ENCODE peak calls at places on chromosomes 2 and 18, in four cellular contexts. One of them, this sample, is unnamed.

GRCh38 chr2:6946722-6947121 is 29.5 kb downstream of the RNF144A start:
- DNase-seq in HepG2: no peak
- DNase-seq in GM12878: no peak
- DNase-seq in H1: no peak
- DNase-seq in this sample: no peak

GRCh38 chr18:26574958-26575864 is 26.9 kb upstream of the KCTD1 start:
- DNase-seq in HepG2: peak
- DNase-seq in GM12878: no peak
- DNase-seq in H1: peak
- DNase-seq in this sample: no peak

GRCh38 chr2:69384618-69385081 is 2.4 kb downstream of the GFPT1 start:
- DNase-seq in HepG2: no peak
- DNase-seq in GM12878: no peak
- DNase-seq in H1: no peak
- DNase-seq in this sample: no peak

GRCh38 chr2:60819155-60819862 is 62.1 kb upstream of the REL start:
- DNase-seq in HepG2: no peak
- DNase-seq in GM12878: no peak
- DNase-seq in H1: no peak
- DNase-seq in this sample: no peak

GRCh38 chr18:75551071-75551470 is 123.6 kb upstream of the SMIM21 start:
- DNase-seq in HepG2: no peak
- DNase-seq in GM12878: no peak
- DNase-seq in H1: no peak
- DNase-seq in this sample: no peak

GRCh38 chr18:79733996-79734770 is 54.6 kb downstream of the CTDP1 start:
- DNase-seq in HepG2: no peak
- DNase-seq in GM12878: no peak
- DNase-seq in H1: no peak
- DNase-seq in this sample: no peak

GRCh38 chr18:48826806-48827205 is 124.0 kb downstream of the SMAD7 start:
- DNase-seq in HepG2: no peak
- DNase-seq in GM12878: no peak
- DNase-seq in H1: no peak
- DNase-seq in this sample: no peak

GRCh38 chr2:64688909-64689308 is 35.2 kb upstream of the SERTAD2 start:
- DNase-seq in HepG2: peak
- DNase-seq in GM12878: no peak
- DNase-seq in H1: no peak
- DNase-seq in this sample: no peak

GRCh38 chr18:58590231-58590630 is 38.7 kb downstream of the ALPK2 start:
- DNase-seq in HepG2: peak
- DNase-seq in GM12878: no peak
- DNase-seq in H1: no peak
- DNase-seq in this sample: no peak

GRCh38 chr18:11654736-11655604 is 34.1 kb upstream of the GNAL start:
- DNase-seq in HepG2: no peak
- DNase-seq in GM12878: no peak
- DNase-seq in H1: peak
- DNase-seq in this sample: no peak

GRCh38 chr2:206084468-206084869 is 1.5 kb downstream of the INO80D start:
- DNase-seq in HepG2: peak
- DNase-seq in GM12878: no peak
- DNase-seq in H1: no peak
- DNase-seq in this sample: peak

GRCh38 chr18:11741505-11742145 is 52.6 kb downstream of the GNAL start:
- DNase-seq in HepG2: peak
- DNase-seq in GM12878: no peak
- DNase-seq in H1: no peak
- DNase-seq in this sample: no peak

GRCh38 chr2:86335865-86336321 is 1.5 kb downstream of the REEP1 start:
- DNase-seq in HepG2: no peak
- DNase-seq in GM12878: no peak
- DNase-seq in H1: no peak
- DNase-seq in this sample: no peak

GRCh38 chr2:102547462-102547861 is 71.9 kb upstream of the SLC9A2 start:
- DNase-seq in HepG2: no peak
- DNase-seq in GM12878: no peak
- DNase-seq in H1: no peak
- DNase-seq in this sample: no peak

GRCh38 chr18:26051845-26052244 is 38.6 kb downstream of the SS18 start:
- DNase-seq in HepG2: no peak
- DNase-seq in GM12878: no peak
- DNase-seq in H1: no peak
- DNase-seq in this sample: no peak

GRCh38 chr18:48949606-48950535 is 894 bp downstream of the SMAD7 start:
- DNase-seq in HepG2: no peak
- DNase-seq in GM12878: no peak
- DNase-seq in H1: peak
- DNase-seq in this sample: no peak

GRCh38 chr2:231411871-231412615 is 16.5 kb downstream of the B3GNT7 start:
- DNase-seq in HepG2: peak
- DNase-seq in GM12878: no peak
- DNase-seq in H1: peak
- DNase-seq in this sample: peak

GRCh38 chr2:187008111-187008510 is 159.1 kb upstream of the ZSWIM2 start:
- DNase-seq in HepG2: no peak
- DNase-seq in GM12878: no peak
- DNase-seq in H1: no peak
- DNase-seq in this sample: no peak

GRCh38 chr2:149741646-149742045 is 154.1 kb upstream of the MMADHC start:
- DNase-seq in HepG2: no peak
- DNase-seq in GM12878: no peak
- DNase-seq in H1: no peak
- DNase-seq in this sample: no peak

GRCh38 chr2:161017780-161018440 is 142.3 kb upstream of the TANK start:
- DNase-seq in HepG2: no peak
- DNase-seq in GM12878: no peak
- DNase-seq in H1: no peak
- DNase-seq in this sample: no peak

GRCh38 chr2:46315103-46315890 is 18.1 kb downstream of the EPAS1 start:
- DNase-seq in HepG2: peak
- DNase-seq in GM12878: no peak
- DNase-seq in H1: no peak
- DNase-seq in this sample: no peak

GRCh38 chr2:127173073-127173472 is 47.0 kb downstream of the CYP27C1 start:
- DNase-seq in HepG2: no peak
- DNase-seq in GM12878: no peak
- DNase-seq in H1: no peak
- DNase-seq in this sample: no peak

GRCh38 chr2:238945433-238946150 is 97.7 kb downstream of the TWIST2 start:
- DNase-seq in HepG2: peak
- DNase-seq in GM12878: no peak
- DNase-seq in H1: peak
- DNase-seq in this sample: peak

GRCh38 chr2:10079931-10080535 is at the start of gene CYS1:
- DNase-seq in HepG2: no peak
- DNase-seq in GM12878: no peak
- DNase-seq in H1: peak
- DNase-seq in this sample: no peak

GRCh38 chr2:10078704-10079191 is 1.5 kb downstream of the CYS1 start:
- DNase-seq in HepG2: no peak
- DNase-seq in GM12878: no peak
- DNase-seq in H1: no peak
- DNase-seq in this sample: no peak

GRCh38 chr2:10079192-10079930 is 850 bp downstream of the CYS1 start:
- DNase-seq in HepG2: no peak
- DNase-seq in GM12878: no peak
- DNase-seq in H1: peak
- DNase-seq in this sample: no peak

GRCh38 chr2:10078001-10078400 is 2.2 kb downstream of the CYS1 start:
- DNase-seq in HepG2: no peak
- DNase-seq in GM12878: no peak
- DNase-seq in H1: no peak
- DNase-seq in this sample: no peak

GRCh38 chr2:10080536-10081304 is 509 bp upstream of the CYS1 start:
- DNase-seq in HepG2: no peak
- DNase-seq in GM12878: no peak
- DNase-seq in H1: no peak
- DNase-seq in this sample: no peak
- H3K4me3 ChIP-seq in HepG2: no peak
- H3K4me3 ChIP-seq in GM12878: peak
- H3K4me3 ChIP-seq in H1: peak
- H3K4me3 ChIP-seq in this sample: peak

DNA sequence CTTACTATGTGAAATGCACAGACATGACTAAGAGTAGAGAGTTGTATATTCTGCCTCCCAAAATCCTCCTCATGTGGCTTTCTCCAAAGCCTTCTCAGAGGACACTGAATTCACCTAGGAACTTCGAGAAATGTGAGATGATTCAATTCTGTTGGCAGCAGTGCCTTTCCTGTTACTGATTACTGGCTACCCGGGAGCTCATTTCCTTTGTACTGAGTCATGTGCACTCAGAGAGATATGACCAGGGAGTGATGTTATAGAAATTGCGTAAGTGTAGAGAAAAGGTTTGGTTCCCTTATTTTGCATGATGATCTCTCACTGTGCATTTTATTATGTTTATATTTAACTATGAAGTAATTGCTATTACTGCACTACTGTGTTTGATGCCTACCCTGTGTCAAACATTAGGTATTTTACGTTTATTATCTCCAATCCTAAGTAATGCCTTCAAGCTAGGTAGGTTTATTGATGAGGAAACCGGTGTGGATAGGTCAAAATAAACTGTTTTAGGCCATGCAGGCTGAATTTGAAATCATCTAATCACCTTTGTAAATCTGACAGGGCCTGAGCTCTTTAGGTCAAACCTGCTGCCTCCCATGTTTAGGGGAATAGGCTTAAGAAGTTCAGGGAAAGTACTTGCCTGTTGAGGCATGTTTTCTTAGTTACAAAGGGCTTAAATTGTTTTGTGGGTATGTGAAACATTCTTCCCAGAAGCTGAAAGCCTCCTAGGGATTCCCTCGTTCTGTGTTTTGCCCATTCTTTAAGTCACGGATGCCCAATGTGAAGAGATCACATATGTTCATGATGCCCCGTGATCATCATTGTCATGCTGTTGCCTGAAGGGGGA is 86.8 kb downstream of the FMNL2 start:
- DNase-seq in HepG2: peak
- DNase-seq in GM12878: no peak
- DNase-seq in H1: no peak
- DNase-seq in this sample: no peak
- TF ChIP-seq YY1 in HepG2: no peak
- TF ChIP-seq YY1 in GM12878: no peak
- TF ChIP-seq YY1 in H1: no peak
- TF ChIP-seq YY1 in this sample: no peak

GRCh38 chr2:166628478-166629136 is 134.6 kb upstream of the SCN7A start:
- DNase-seq in HepG2: no peak
- DNase-seq in GM12878: no peak
- DNase-seq in H1: no peak
- DNase-seq in this sample: no peak

GRCh38 chr2:166627893-166628292 is 133.8 kb upstream of the SCN7A start:
- DNase-seq in HepG2: no peak
- DNase-seq in GM12878: no peak
- DNase-seq in H1: no peak
- DNase-seq in this sample: no peak

DNA sequence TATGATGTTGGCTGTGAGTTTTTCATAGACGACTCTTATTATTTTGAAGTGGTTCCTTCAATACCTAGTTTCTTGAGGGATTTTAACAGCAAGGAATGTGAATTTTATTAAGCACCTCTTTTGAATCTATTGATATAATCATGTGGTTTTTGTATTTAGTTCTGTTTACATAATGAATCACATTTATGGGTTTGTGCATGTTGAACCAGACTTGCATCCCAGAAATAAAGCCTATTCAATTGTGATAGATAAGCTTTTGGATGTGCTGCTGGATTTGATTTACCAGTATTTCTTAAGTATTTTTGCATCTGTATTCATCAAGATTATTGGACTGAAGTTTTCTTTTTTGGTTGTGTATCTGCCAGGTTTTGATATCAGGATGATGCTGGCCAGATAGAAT is 131.6 kb upstream of the SCN7A start:
- DNase-seq in HepG2: no peak
- DNase-seq in GM12878: no peak
- DNase-seq in H1: no peak
- DNase-seq in this sample: no peak
- TF ChIP-seq SUZ12 in HepG2: no peak
- TF ChIP-seq SUZ12 in GM12878: no peak
- TF ChIP-seq SUZ12 in H1: no peak
- TF ChIP-seq SUZ12 in this sample: no peak

GRCh38 chr18:55252946-55253345 is 293.7 kb upstream of the CCDC68 start:
- DNase-seq in HepG2: no peak
- DNase-seq in GM12878: no peak
- DNase-seq in H1: no peak
- DNase-seq in this sample: no peak
- H3K4me3 ChIP-seq in HepG2: no peak
- H3K4me3 ChIP-seq in GM12878: peak
- H3K4me3 ChIP-seq in H1: no peak
- H3K4me3 ChIP-seq in this sample: no peak

DNA sequence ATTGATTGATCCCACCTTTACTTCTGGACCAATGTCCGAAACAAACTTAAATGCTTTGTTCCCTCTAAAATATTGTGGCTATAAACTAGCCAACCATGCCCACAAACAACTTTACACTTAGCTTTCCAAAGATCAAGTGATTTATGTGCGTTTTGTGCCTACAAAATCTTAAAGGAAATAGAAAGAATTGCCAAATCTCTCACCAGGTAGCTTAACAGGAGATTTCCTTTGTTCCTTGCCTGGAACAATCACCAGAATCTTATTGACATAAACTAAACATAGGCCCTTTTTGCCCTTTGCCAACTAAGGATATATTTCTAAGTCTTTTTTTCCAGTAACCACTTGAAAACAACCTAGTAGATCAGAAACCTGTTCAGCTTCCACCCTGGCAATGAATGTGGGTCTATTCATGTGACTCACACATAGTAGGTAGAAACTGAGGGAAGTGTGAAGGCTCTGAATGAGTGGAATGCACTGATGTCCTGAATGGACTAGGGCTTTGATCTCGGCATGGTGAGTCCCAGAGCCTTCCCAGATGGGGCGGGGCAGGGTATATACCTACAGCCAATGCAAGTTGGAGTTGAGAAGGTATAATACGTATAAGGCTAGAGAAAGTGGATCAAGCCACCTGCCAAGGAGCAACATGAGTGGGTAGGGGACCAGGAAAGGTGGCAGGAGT is 94.6 kb upstream of the PPP1CB start:
- DNase-seq in HepG2: peak
- DNase-seq in GM12878: no peak
- DNase-seq in H1: no peak
- DNase-seq in this sample: no peak
- TF ChIP-seq YY1 in HepG2: no peak
- TF ChIP-seq YY1 in GM12878: no peak
- TF ChIP-seq YY1 in H1: no peak
- TF ChIP-seq YY1 in this sample: no peak

This sample was measured in NT2/D1.